ENCODE peak calls at places on chromosome 6, in six cellular contexts. C is heart left ventricle, G is tibial nerve, Y is breast epithelium, Z is transverse colon, V is IMR-90. P is an unnamed sample.

GRCh38 chr6:156778615-156779205 is 1.5 kb downstream of the ARID1B start:
- DNase-seq in C (peak; percentile 66), G (peak; percentile 23), Y (peak; percentile 59), Z (peak; percentile 65), V (no peak), P (peak; percentile 15)

GRCh38 chr6:42022755-42023384 is 27.5 kb upstream of the TAF8 start:
- DNase-seq in C (no peak), G (no peak), Y (no peak), Z (no peak), V (no peak), P (no peak)

GRCh38 chr6:6886160-6886885 is 221.4 kb upstream of the RREB1 start:
- DNase-seq in C (no peak), G (no peak), Y (no peak), Z (peak; percentile 25), V (no peak), P (no peak)

GRCh38 chr6:161418458-161418945 is 144.6 kb upstream of the AGPAT4 start:
- DNase-seq in C (peak; percentile 66), G (no peak), Y (no peak), Z (peak; percentile 12), V (peak; percentile 85), P (peak; percentile 72)

GRCh38 chr6:13402711-13403110 is 74.4 kb upstream of the TBC1D7 start:
- DNase-seq in C (no peak), G (no peak), Y (no peak), Z (no peak), V (no peak), P (no peak)

GRCh38 chr6:108541843-108542795 is 18.6 kb upstream of the FOXO3 start:
- DNase-seq in C (peak; percentile 66), G (peak; percentile 30), Y (peak; percentile 73), Z (peak; percentile 83), V (peak; percentile 87), P (peak; percentile 77)

GRCh38 chr6:107800564-107801164 is 23.4 kb downstream of the SCML4 start:
- DNase-seq in C (no peak), G (no peak), Y (no peak), Z (no peak), V (no peak), P (no peak)

GRCh38 chr6:163620670-163621330 is 206.3 kb downstream of the QKI start:
- DNase-seq in C (no peak), G (no peak), Y (no peak), Z (no peak), V (peak; percentile 7), P (no peak)

GRCh38 chr6:106885659-106886058 is 88.9 kb downstream of the CD24 start:
- DNase-seq in C (no peak), G (no peak), Y (no peak), Z (no peak), V (no peak), P (peak; percentile 33)

GRCh38 chr6:113858067-113858604 is 991 bp downstream of the MARCKS start:
- DNase-seq in C (peak; percentile 43), G (peak; percentile 47), Y (peak; percentile 56), Z (peak; percentile 54), V (peak; percentile 29), P (peak; percentile 63)

GRCh38 chr6:114432380-114432779 is 89.6 kb upstream of the HS3ST5 start:
- DNase-seq in C (no peak), G (no peak), Y (no peak), Z (no peak), V (no peak), P (no peak)

GRCh38 chr6:43823879-43824740 is 54.1 kb downstream of the VEGFA start:
- DNase-seq in C (no peak), G (no peak), Y (no peak), Z (no peak), V (no peak), P (no peak)
- H3K27me3 ChIP-seq in C (no peaks in the 10 kb centered on the region), G (no peaks in the 10 kb centered on the region), Y (no peaks in the 10 kb centered on the region), Z (no peaks in the 10 kb centered on the region), V (peaks cover 50% of the 10 kb centered on the region), P (no peaks in the 10 kb centered on the region)

DNA sequence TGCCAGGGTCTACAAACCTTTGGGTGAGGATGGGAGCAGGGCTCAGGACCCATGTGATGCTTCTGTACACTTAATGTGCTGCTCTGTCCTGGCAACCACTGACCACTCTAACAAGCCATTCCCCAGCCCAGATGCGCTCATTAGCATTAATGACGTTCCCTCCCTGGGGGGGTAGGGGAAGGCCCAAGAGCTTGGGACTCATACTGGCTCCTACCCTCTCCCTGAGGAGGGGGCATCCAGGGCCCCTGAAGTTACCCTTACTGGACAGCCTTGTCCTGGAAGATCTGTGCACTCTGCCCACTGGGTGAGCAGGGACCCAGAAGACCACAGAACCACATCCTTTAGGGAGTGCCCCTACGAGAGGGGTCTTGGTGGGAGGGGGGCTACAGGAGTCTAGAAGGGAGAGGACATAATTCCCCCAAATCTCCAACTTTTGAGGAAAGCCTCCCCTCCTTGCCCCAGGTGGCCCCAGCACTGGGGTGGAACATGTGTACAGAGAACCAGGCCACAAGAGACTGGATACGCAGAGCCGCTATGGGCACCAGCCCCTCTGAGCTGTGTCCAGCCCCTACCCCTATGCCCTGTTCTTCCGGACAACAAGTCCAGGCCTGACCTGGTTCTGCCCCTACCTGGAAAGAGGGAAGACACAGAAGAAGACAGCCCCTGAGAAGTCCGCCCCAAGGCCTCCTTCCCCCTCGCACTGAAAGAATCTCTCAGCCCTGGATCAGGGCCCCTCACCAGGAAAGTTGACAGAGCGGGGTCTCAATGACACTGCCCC is 1.4 kb downstream of the TEAD3 start:
- DNase-seq in C (no peak), G (no peak), Y (no peak), Z (no peak), V (peak; percentile 38), P (no peak)
- TF ChIP-seq POLR2A in C (no peak), G (no peak), Y (no peak), Z (no peak), V (no peak), P (peak; percentile 18)

DNA sequence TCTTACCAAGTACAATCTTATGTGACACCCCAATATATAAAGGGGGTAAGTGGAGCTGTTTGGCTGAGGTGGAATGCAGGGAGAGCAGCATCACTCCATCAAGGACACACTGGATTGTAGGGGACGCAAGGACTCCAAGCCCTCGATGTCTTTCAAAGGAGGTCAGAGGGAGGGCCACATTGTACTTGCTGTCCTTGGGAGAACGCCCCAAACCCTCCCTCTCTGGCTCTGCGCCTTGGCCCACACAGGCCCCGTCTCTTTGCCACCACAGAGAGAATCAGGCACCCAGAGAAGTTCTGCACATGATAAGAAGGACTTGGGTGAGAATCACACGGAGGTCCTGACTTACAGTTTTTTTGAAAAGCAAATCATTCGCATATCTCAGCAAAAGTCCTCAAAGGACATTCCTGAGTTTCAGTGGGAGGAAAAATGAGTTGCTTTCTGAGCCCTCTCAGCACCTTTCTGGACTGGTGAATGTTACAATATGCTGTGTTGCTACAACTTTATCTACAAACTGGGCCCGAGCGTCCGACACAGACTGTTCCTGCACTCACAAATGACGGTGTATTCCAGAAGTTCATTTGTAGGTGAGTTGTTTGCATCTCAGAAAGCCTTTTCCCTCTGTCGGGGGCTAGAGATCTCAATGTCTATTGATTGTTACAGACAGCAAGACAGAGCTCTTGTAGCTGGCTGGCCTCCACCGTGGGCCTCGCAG is 92.5 kb upstream of the AKAP12 start:
- DNase-seq in C (no peak), G (no peak), Y (no peak), Z (no peak), V (no peak), P (no peak)
- H3K27me3 ChIP-seq in C (no peaks in the 10 kb centered on the region), G (no peaks in the 10 kb centered on the region), Y (no peaks in the 10 kb centered on the region), Z (no peaks in the 10 kb centered on the region), V (peaks cover 13% of the 10 kb centered on the region), P (no peaks in the 10 kb centered on the region)

GRCh38 chr6:87700351-87700728 is 1.7 kb downstream of the AKIRIN2 start:
- DNase-seq in C (no peak), G (no peak), Y (no peak), Z (no peak), V (no peak), P (no peak)

GRCh38 chr6:87702589-87702945 is 534 bp upstream of the AKIRIN2 start:
- DNase-seq in C (no peak), G (no peak), Y (no peak), Z (no peak), V (peak; percentile 76), P (no peak)

GRCh38 chr6:87699576-87699975 is 2.5 kb downstream of the AKIRIN2 start:
- DNase-seq in C (no peak), G (no peak), Y (no peak), Z (no peak), V (no peak), P (no peak)

GRCh38 chr6:87701676-87702588 is at the start of gene AKIRIN2:
- DNase-seq in C (peak; percentile 96), G (peak; percentile 92), Y (peak; percentile 97), Z (peak; percentile 98), V (peak; percentile 99), P (peak; percentile 97)

GRCh38 chr6:87700729-87701675 is 1.0 kb downstream of the AKIRIN2 start:
- DNase-seq in C (peak; percentile 21), G (no peak), Y (no peak), Z (peak; percentile 35), V (peak; percentile 62), P (peak; percentile 33)
- TF ChIP-seq POLR2A in C (no peak), G (no peak), Y (no peak), Z (no peak), V (no peak), P (no peak)

GRCh38 chr6:8943073-8943472 is 507.7 kb upstream of the SLC35B3 start:
- DNase-seq in C (no peak), G (no peak), Y (no peak), Z (no peak), V (no peak), P (no peak)
- H3K27me3 ChIP-seq in C (no peaks in the 10 kb centered on the region), G (no peaks in the 10 kb centered on the region), Y (no peaks in the 10 kb centered on the region), Z (no peaks in the 10 kb centered on the region), V (no peaks in the 10 kb centered on the region), P (no peaks in the 10 kb centered on the region)

GRCh38 chr6:142303191-142303564 is 1.4 kb downstream of the ADGRG6 start:
- DNase-seq in C (no peak), G (no peak), Y (no peak), Z (no peak), V (peak; percentile 14), P (no peak)
- TF ChIP-seq POLR2A in C (no peak), G (no peak), Y (no peak), Z (no peak), V (no peak), P (no peak)

GRCh38 chr6:31476515-31477139 is 21.3 kb upstream of the MICB start:
- DNase-seq in C (no peak), G (no peak), Y (no peak), Z (no peak), V (no peak), P (no peak)
- H3K27me3 ChIP-seq in C (no peaks in the 10 kb centered on the region), G (no peaks in the 10 kb centered on the region), Y (no peaks in the 10 kb centered on the region), Z (no peaks in the 10 kb centered on the region), V (peaks cover 29% of the 10 kb centered on the region), P (no peaks in the 10 kb centered on the region)

GRCh38 chr6:119630561-119631192 is 281.1 kb upstream of the MAN1A1 start:
- DNase-seq in C (no peak), G (no peak), Y (no peak), Z (no peak), V (no peak), P (no peak)

GRCh38 chr6:119633461-119633860 is 283.9 kb upstream of the MAN1A1 start:
- DNase-seq in C (no peak), G (no peak), Y (no peak), Z (no peak), V (no peak), P (no peak)

GRCh38 chr6:119628691-119629621 is 279.4 kb upstream of the MAN1A1 start:
- DNase-seq in C (no peak), G (no peak), Y (no peak), Z (no peak), V (no peak), P (no peak)

GRCh38 chr6:119626884-119627619 is 277.5 kb upstream of the MAN1A1 start:
- DNase-seq in C (no peak), G (no peak), Y (no peak), Z (no peak), V (no peak), P (no peak)

GRCh38 chr6:119627908-119628669 is 278.5 kb upstream of the MAN1A1 start:
- DNase-seq in C (no peak), G (no peak), Y (no peak), Z (no peak), V (peak; percentile 49), P (no peak)
- TF ChIP-seq POLR2A in C (no peak), G (no peak), Y (no peak), Z (no peak), V (no peak), P (no peak)

GRCh38 chr6:160260283-160261119 is 1.9 kb upstream of the SLC22A2 start:
- DNase-seq in C (no peak), G (no peak), Y (no peak), Z (no peak), V (no peak), P (no peak)
- H3K27me3 ChIP-seq in C (no peaks in the 10 kb centered on the region), G (no peaks in the 10 kb centered on the region), Y (no peaks in the 10 kb centered on the region), Z (no peaks in the 10 kb centered on the region), V (no peaks in the 10 kb centered on the region), P (no peaks in the 10 kb centered on the region)